ENCODE peak calls at places on chromosomes 3 and 15, in four cellular contexts. V is GM12878, Q is HepG2, Y is K562. A is an unnamed sample.

GRCh38 chr3:52784931-52785590 is 7.7 kb downstream of the ITIH1 start:
- DNase-seq in V (no peak), Q (no peak), Y (no peak), A (no peak)

GRCh38 chr15:31510003-31510402 is 183.4 kb downstream of the KLF13 start:
- DNase-seq in V (no peak), Q (no peak), Y (no peak), A (no peak)

GRCh38 chr3:134985841-134986520 is 190.9 kb downstream of the EPHB1 start:
- DNase-seq in V (no peak), Q (no peak), Y (no peak), A (no peak)

GRCh38 chr15:70242962-70243685 is 145.4 kb upstream of the TLE3 start:
- DNase-seq in V (no peak), Q (no peak), Y (no peak), A (no peak)

GRCh38 chr3:159928692-159929091 is 59.9 kb upstream of the IL12A start:
- DNase-seq in V (no peak), Q (no peak), Y (no peak), A (no peak)

GRCh38 chr3:177615015-177615414 is 417.7 kb upstream of the TBL1XR1 start:
- DNase-seq in V (no peak), Q (peak), Y (peak), A (no peak)

GRCh38 chr3:17745301-17745700 is 2.9 kb upstream of the TBC1D5 start:
- DNase-seq in V (no peak), Q (no peak), Y (no peak), A (peak)

GRCh38 chr3:107913671-107914070 is 177.2 kb downstream of the CD47 start:
- DNase-seq in V (no peak), Q (no peak), Y (no peak), A (no peak)

GRCh38 chr3:5423076-5423475 is 235.6 kb downstream of the EDEM1 start:
- DNase-seq in V (no peak), Q (no peak), Y (no peak), A (no peak)

DNA sequence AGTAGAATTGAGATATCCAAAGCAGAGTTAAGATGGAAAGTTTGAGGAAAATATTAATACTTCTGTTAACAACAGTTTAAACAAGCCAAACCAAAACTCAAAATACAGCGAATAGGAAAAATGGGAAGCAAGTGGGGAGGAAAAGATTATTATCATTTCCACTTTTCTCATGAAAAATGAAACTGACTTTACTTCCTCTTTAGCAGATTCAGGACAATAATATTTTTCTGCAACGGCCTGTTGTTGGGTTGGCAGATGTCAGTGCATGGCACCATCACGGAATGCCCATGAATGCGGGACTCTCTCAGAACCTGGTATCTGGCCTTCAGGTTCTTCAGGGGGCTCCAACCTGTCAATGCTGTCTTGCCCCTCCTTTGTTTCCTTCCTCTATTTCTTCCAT is 11.1 kb downstream of the ANKUB1 start:
- DNase-seq in V (no peak), Q (no peak), Y (no peak), A (no peak)
- TF ChIP-seq EZH2 in V (no peak), Q (no peak), Y (no peak), A (no peak)

GRCh38 chr3:149243540-149243939 is 21.9 kb upstream of the CP start:
- DNase-seq in V (no peak), Q (no peak), Y (no peak), A (no peak)
- TF ChIP-seq CREB1 in V (no peak), Q (no peak), Y (no peak), A (no peak)

DNA sequence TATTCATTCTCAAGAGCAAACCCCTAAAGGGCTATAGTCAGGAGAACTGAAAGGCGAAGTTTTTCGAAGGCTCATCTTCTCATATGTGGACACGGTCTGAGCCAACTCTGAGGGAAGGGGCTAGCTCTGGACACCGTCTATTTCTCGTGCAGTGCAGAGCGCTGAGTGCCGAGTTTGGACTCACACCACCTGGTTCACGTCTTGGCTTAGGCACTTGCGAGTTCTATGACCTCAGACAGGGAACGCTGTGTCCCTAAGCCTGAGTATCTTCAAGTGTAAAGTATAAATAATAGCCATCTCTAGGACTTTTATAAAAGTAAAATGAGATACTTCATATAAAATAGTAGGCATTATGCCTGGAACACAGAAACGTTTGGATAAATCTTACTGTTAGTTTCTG is 223.7 kb downstream of the FMN1 start:
- DNase-seq in V (no peak), Q (no peak), Y (no peak), A (no peak)
- TF ChIP-seq POLR2AphosphoS5 in V (no peak), Q (no peak), Y (no peak), A (no peak)

GRCh38 chr15:29018983-29019875 is 133.5 kb downstream of the APBA2 start:
- DNase-seq in V (no peak), Q (no peak), Y (no peak), A (no peak)
- TF ChIP-seq EZH2 in V (no peak), Q (no peak), Y (no peak), A (no peak)

A was measured in GM23338.